ENCODE peak calls at places on chromosomes 7 and 10, in eight cellular contexts. G, A, Z, B, R, P, O and D are unnamed samples.

GRCh38 chr7:149099058-149099457 is 8.5 kb upstream of the ZNF786 start:
- DNase-seq in Z (no peak), R (no peak), P (no peak), B (no peak), O (no peak), A (no peak), G (no peak), D (no peak)

GRCh38 chr10:44801383-44802327 is 109.5 kb upstream of the TMEM72 start:
- DNase-seq in R (no peak), P (no peak), Z (no peak), B (peak; percentile 67), A (no peak), G (peak; percentile 34), O (peak; percentile 97), D (peak; percentile 48)

GRCh38 chr7:67937717-67938191 is 941.1 kb downstream of the TYW1 start:
- DNase-seq in B (peak; percentile 85), G (no peak), A (no peak), R (no peak), O (peak; percentile 1), Z (no peak), P (no peak), D (peak; percentile 60)

GRCh38 chr7:50370884-50371283 is 66.4 kb downstream of the IKZF1 start:
- DNase-seq in O (no peak), R (no peak), G (no peak), A (no peak), P (no peak), Z (no peak), B (no peak), D (no peak)

GRCh38 chr10:61400524-61400923 is 52.7 kb downstream of the TMEM26 start:
- DNase-seq in Z (no peak), G (no peak), O (peak; percentile 43), R (no peak), B (peak; percentile 9), A (no peak), P (no peak), D (no peak)

GRCh38 chr7:38658916-38659315 is 27.7 kb upstream of the AMPH start:
- DNase-seq in O (peak; percentile 7), P (no peak), A (no peak), G (no peak), B (peak; percentile 65), R (no peak), Z (no peak), D (no peak)

GRCh38 chr7:27901028-27901760 is 161.2 kb downstream of the TAX1BP1 start:
- DNase-seq in Z (peak; percentile 68), O (peak; percentile 28), P (no peak), G (no peak), R (no peak), B (peak; percentile 84), A (peak; percentile 78), D (no peak)

GRCh38 chr7:69078997-69079769 is 519.1 kb upstream of the AUTS2 start:
- DNase-seq in Z (no peak), O (no peak), G (no peak), P (no peak), R (peak; percentile 35), B (no peak), A (no peak), D (no peak)

GRCh38 chr10:32132357-32132756 is 76.1 kb upstream of the KIF5B start:
- DNase-seq in Z (no peak), G (no peak), O (no peak), A (no peak), R (peak; percentile 62), P (no peak), B (no peak), D (no peak)

GRCh38 chr10:16814081-16814480 is 3.1 kb downstream of the RSU1 start:
- DNase-seq in R (no peak), A (no peak), O (no peak), P (no peak), Z (no peak), G (no peak), B (no peak), D (no peak)

GRCh38 chr10:101042118-101042517 is 11.1 kb downstream of the SFXN3 start:
- DNase-seq in R (no peak), Z (no peak), O (no peak), G (no peak), A (no peak), B (no peak), P (no peak), D (no peak)

GRCh38 chr10:103232772-103233488 is 12.8 kb upstream of the RPEL1 start:
- DNase-seq in R (peak; percentile 40), P (no peak), O (peak; percentile 89), G (peak; percentile 59), A (no peak), Z (peak; percentile 19), B (peak; percentile 22), D (no peak)

GRCh38 chr10:61640876-61641275 is 21.9 kb upstream of the CABCOCO1 start:
- DNase-seq in P (no peak), O (no peak), G (no peak), Z (no peak), A (no peak), R (no peak), B (no peak), D (no peak)

GRCh38 chr10:74453151-74453550 is 302.1 kb downstream of the ADK start:
- DNase-seq in O (no peak), A (no peak), G (no peak), B (no peak), P (no peak), R (no peak), Z (no peak), D (no peak)

GRCh38 chr7:77657427-77658331 is 38.6 kb upstream of the RSBN1L start:
- DNase-seq in G (peak; percentile 35), O (peak; percentile 74), B (peak; percentile 62), P (peak; percentile 64), R (peak; percentile 58), A (peak; percentile 57), Z (peak; percentile 74), D (peak; percentile 57)

GRCh38 chr7:117008849-117009531 is 55.7 kb downstream of the ST7 start:
- DNase-seq in B (peak; percentile 50), A (peak; percentile 75), G (no peak), O (peak; percentile 71), Z (no peak), P (no peak), R (no peak), D (no peak)

GRCh38 chr7:27965650-27966049 is 214.9 kb downstream of the JAZF1 start:
- DNase-seq in R (no peak), B (no peak), A (no peak), O (no peak), P (no peak), Z (no peak), G (no peak), D (no peak)

GRCh38 chr10:70863470-70864160 is 24.8 kb downstream of the PCBD1 start:
- DNase-seq in P (no peak), O (no peak), B (no peak), R (no peak), A (peak; percentile 38), Z (no peak), G (no peak), D (no peak)

GRCh38 chr10:70866424-70866823 is 21.9 kb downstream of the PCBD1 start:
- DNase-seq in O (peak; percentile 89), R (no peak), A (peak; percentile 87), G (no peak), P (no peak), Z (no peak), B (no peak), D (no peak)

GRCh38 chr10:70864940-70865339 is 23.4 kb downstream of the PCBD1 start:
- DNase-seq in R (no peak), P (no peak), O (no peak), G (no peak), Z (no peak), B (no peak), A (no peak), D (no peak)
- H3K9me2 ChIP-seq in R (no peaks in the 10 kb centered on the region), P (no peaks in the 10 kb centered on the region), O (no peaks in the 10 kb centered on the region), G (no peaks in the 10 kb centered on the region), Z (no peaks in the 10 kb centered on the region), B (no peaks in the 10 kb centered on the region), A (no peaks in the 10 kb centered on the region), D (no peaks in the 10 kb centered on the region)

GRCh38 chr10:116848032-116848911 is 1.0 kb upstream of the ENO4 start:
- DNase-seq in G (no peak), R (peak; percentile 27), B (peak; percentile 26), O (no peak), Z (no peak), P (no peak), A (peak; percentile 66), D (no peak)
- TF ChIP-seq EZH2phosphoT487 in G (no peak), R (no peak), B (no peak), O (no peak), Z (no peak), P (no peak), A (no peak), D (no peak)

GRCh38 chr7:1865000-1865808 is 195.1 kb downstream of the ELFN1 start:
- DNase-seq in O (no peak), R (no peak), Z (no peak), A (no peak), B (no peak), P (no peak), G (no peak), D (no peak)

GRCh38 chr7:1861799-1862458 is 191.9 kb downstream of the ELFN1 start:
- DNase-seq in R (no peak), A (no peak), G (no peak), O (no peak), B (no peak), Z (peak; percentile 48), P (no peak), D (no peak)

GRCh38 chr7:1864126-1864940 is 194.3 kb downstream of the ELFN1 start:
- DNase-seq in P (no peak), R (no peak), Z (no peak), B (no peak), O (no peak), G (no peak), A (no peak), D (no peak)

GRCh38 chr7:1863091-1863900 is 193.2 kb downstream of the ELFN1 start:
- DNase-seq in Z (no peak), G (no peak), P (no peak), B (no peak), O (no peak), A (no peak), R (no peak), D (no peak)

GRCh38 chr7:1862560-1862959 is 192.5 kb downstream of the ELFN1 start:
- DNase-seq in A (no peak), O (no peak), Z (peak; percentile 13), R (no peak), P (no peak), B (no peak), G (no peak), D (no peak)
- H3K9me2 ChIP-seq in A (no peaks in the 10 kb centered on the region), O (no peaks in the 10 kb centered on the region), Z (no peaks in the 10 kb centered on the region), R (no peaks in the 10 kb centered on the region), P (no peaks in the 10 kb centered on the region), B (no peaks in the 10 kb centered on the region), G (no peaks in the 10 kb centered on the region), D (no peaks in the 10 kb centered on the region)

GRCh38 chr7:104296900-104297299 is 31.5 kb upstream of the LHFPL3 start:
- DNase-seq in R (no peak), B (no peak), P (no peak), A (no peak), O (no peak), Z (no peak), G (no peak), D (no peak)
- TF ChIP-seq EZH2phosphoT487 in R (no peak), B (no peak), P (no peak), A (no peak), O (no peak), Z (no peak), G (no peak), D (no peak)

DNA sequence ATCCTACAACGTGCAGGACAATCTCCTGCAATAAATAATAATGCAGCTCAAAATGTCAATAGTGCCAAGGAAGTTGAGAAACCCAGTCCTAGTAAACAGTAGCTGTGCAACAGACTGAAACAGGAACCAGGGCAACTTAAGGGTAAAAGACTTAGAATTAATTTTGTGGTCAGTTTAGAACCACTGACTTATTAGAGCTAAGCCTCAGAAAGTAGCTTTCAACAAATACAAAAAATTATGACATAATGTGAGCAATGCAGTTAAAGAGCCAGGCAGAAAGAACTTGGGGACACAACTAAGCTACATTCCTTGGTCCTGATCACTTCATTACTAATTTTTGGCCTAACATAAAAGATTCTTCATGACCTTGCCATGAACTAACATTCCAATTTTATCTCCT is 195.3 kb downstream of the MACC1 start:
- DNase-seq in B (peak; percentile 4), P (no peak), O (no peak), Z (no peak), G (no peak), R (no peak), A (peak; percentile 72), D (no peak)
- H3K9me2 ChIP-seq in B (no peaks in the 10 kb centered on the region), P (no peaks in the 10 kb centered on the region), O (no peaks in the 10 kb centered on the region), Z (no peaks in the 10 kb centered on the region), G (no peaks in the 10 kb centered on the region), R (no peaks in the 10 kb centered on the region), A (no peaks in the 10 kb centered on the region), D (no peaks in the 10 kb centered on the region)